ENCODE peak calls at places on chromosomes 6 and 20, in eight cellular contexts. X, J, V, B, H, Y, A and I are unnamed samples.

GRCh38 chr6:20997143-20997792 is 463.0 kb downstream of the CDKAL1 start:
- DNase-seq in J (no peak), H (no peak), X (no peak), B (no peak), A (no peak), V (no peak), Y (no peak), I (no peak)

GRCh38 chr20:12207875-12208274 is 290.2 kb downstream of the BTBD3 start:
- DNase-seq in B (peak), J (peak), H (peak), X (peak), Y (no peak), A (peak), V (no peak), I (no peak)

GRCh38 chr20:44084439-44084838 is 102.5 kb downstream of the JPH2 start:
- DNase-seq in J (no peak), V (no peak), A (no peak), B (no peak), Y (no peak), H (no peak), X (no peak), I (no peak)

GRCh38 chr6:110329729-110330436 is 28.3 kb downstream of the METTL24 start:
- DNase-seq in H (no peak), A (peak), V (no peak), B (peak), Y (no peak), X (peak), J (no peak), I (no peak)

GRCh38 chr6:142266060-142266459 is 35.7 kb upstream of the ADGRG6 start:
- DNase-seq in H (no peak), V (no peak), A (no peak), J (no peak), X (no peak), Y (no peak), B (no peak), I (no peak)

GRCh38 chr6:27902335-27903314 is 9.6 kb downstream of the OR2B2 start:
- DNase-seq in Y (peak), J (no peak), V (peak), H (peak), A (peak), B (peak), X (peak), I (peak)

GRCh38 chr6:33621396-33622388 is 570 bp downstream of the ITPR3 start:
- DNase-seq in Y (peak), A (peak), H (peak), J (no peak), X (no peak), V (peak), B (peak), I (no peak)

GRCh38 chr6:157487110-157487773 is 106.3 kb downstream of the ZDHHC14 start:
- DNase-seq in V (no peak), J (no peak), A (no peak), H (no peak), B (no peak), X (no peak), Y (no peak), I (no peak)

GRCh38 chr20:24165336-24166126 is 177.0 kb upstream of the GGTLC1 start:
- DNase-seq in A (no peak), Y (no peak), V (no peak), J (no peak), H (no peak), X (no peak), B (no peak), I (no peak)

GRCh38 chr20:9578584-9578983 is 64.2 kb downstream of the LAMP5 start:
- DNase-seq in Y (no peak), H (no peak), A (no peak), X (no peak), J (no peak), V (no peak), B (no peak), I (no peak)

GRCh38 chr6:91082311-91082803 is 495.5 kb upstream of the MAP3K7 start:
- DNase-seq in B (no peak), J (no peak), H (no peak), Y (no peak), V (no peak), A (peak), X (peak), I (no peak)

GRCh38 chr6:89297695-89298351 is 17.3 kb downstream of the GABRR2 start:
- DNase-seq in H (peak), B (peak), X (peak), A (peak), Y (no peak), J (peak), V (peak), I (peak)

GRCh38 chr6:1796706-1797529 is 187.2 kb downstream of the FOXC1 start:
- DNase-seq in B (no peak), V (peak), H (no peak), Y (no peak), J (no peak), X (no peak), A (no peak), I (no peak)

GRCh38 chr20:14553774-14554524 is 216.5 kb upstream of the FLRT3 start:
- DNase-seq in B (no peak), Y (no peak), J (no peak), V (no peak), X (no peak), A (peak), H (no peak), I (peak)